ENCODE peak calls at places on chromosomes 2 and 18, in five cellular contexts. X is IMR-90, J is GM12878, W is K562, U is HepG2. M is an unnamed sample.

GRCh38 chr18:54961016-54961423 is 1.8 kb upstream of the CCDC68 start:
- DNase-seq in X (peak; percentile 88), J (no peak), W (no peak), U (no peak), M (no peak)

GRCh38 chr2:148967484-148967883 is 71.0 kb upstream of the LYPD6B start:
- DNase-seq in X (peak; percentile 5), J (no peak), W (no peak), U (no peak), M (no peak)

GRCh38 chr2:110804915-110805314 is 72.5 kb downstream of the ACOXL start:
- DNase-seq in X (no peak), J (peak; percentile 66), W (no peak), U (no peak), M (no peak)

GRCh38 chr18:9701604-9702324 is 6.3 kb upstream of the RAB31 start:
- DNase-seq in X (no peak), J (no peak), W (no peak), U (no peak), M (no peak)

GRCh38 chr2:188089896-188090295 is 201.8 kb upstream of the GULP1 start:
- DNase-seq in X (peak; percentile 29), J (no peak), W (no peak), U (no peak), M (no peak)

GRCh38 chr2:12289105-12289802 is 427.5 kb upstream of the TRIB2 start:
- DNase-seq in X (no peak), J (no peak), W (no peak), U (no peak), M (no peak)

GRCh38 chr18:26617151-26617554 is 68.8 kb upstream of the KCTD1 start:
- DNase-seq in X (peak; percentile 90), J (no peak), W (no peak), U (peak; percentile 25), M (no peak)

GRCh38 chr2:225100856-225101294 is 58.6 kb upstream of the DOCK10 start:
- DNase-seq in X (peak; percentile 97), J (no peak), W (no peak), U (no peak), M (no peak)

GRCh38 chr2:97851172-97851571 is 137.8 kb downstream of the ZAP70 start:
- DNase-seq in X (no peak), J (no peak), W (no peak), U (no peak), M (no peak)
- TF ChIP-seq MXI1 in X (no peak), J (no peak), W (no peak), U (no peak), M (no peak)

GRCh38 chr2:160054984-160055725 is 7.3 kb downstream of the PLA2R1 start:
- DNase-seq in X (no peak), J (no peak), W (no peak), U (no peak), M (no peak)
- TF ChIP-seq RFX5 in X (no peak), J (no peak), W (no peak), U (no peak), M (no peak)

DNA sequence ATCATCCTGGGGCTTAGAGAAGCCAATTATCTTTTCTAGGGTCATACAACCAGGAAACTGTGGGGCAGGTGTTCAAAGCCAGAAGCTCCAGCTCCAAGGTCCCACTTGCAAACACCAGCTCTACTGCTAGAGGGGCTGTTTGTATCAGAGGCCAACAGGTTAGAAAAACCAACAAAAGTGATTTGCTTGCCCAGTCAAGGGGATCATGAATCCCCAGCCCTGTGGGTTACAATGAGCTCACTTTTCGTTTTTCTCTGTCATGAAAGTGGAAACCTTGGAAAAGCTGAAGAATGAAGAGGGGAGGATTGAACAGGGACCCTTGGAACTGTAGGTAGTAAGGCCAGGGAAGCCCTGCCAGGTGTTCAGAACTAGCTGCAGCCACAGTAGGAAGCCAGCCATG is 119.2 kb downstream of the SPP2 start:
- DNase-seq in X (no peak), J (no peak), W (no peak), U (no peak), M (no peak)
- TF ChIP-seq MXI1 in X (no peak), J (no peak), W (no peak), U (no peak), M (no peak)

GRCh38 chr2:145100301-145100700 is 580.4 kb upstream of the ZEB2 start:
- DNase-seq in X (no peak), J (no peak), W (no peak), U (no peak), M (no peak)

GRCh38 chr2:145094353-145094752 is 574.4 kb upstream of the ZEB2 start:
- DNase-seq in X (peak; percentile 46), J (no peak), W (no peak), U (no peak), M (no peak)

GRCh38 chr2:145096582-145096981 is 576.7 kb upstream of the ZEB2 start:
- DNase-seq in X (peak; percentile 77), J (no peak), W (peak; percentile 7), U (no peak), M (no peak)

GRCh38 chr2:145091967-145092366 is 572.0 kb upstream of the ZEB2 start:
- DNase-seq in X (peak; percentile 28), J (no peak), W (no peak), U (no peak), M (no peak)

GRCh38 chr2:145095641-145096435 is 575.9 kb upstream of the ZEB2 start:
- DNase-seq in X (peak; percentile 93), J (no peak), W (no peak), U (no peak), M (no peak)
- TF ChIP-seq RFX5 in X (no peak), J (no peak), W (no peak), U (no peak), M (no peak)

GRCh38 chr2:236555486-236555885 is 14.1 kb upstream of the ACKR3 start:
- DNase-seq in X (no peak), J (no peak), W (no peak), U (no peak), M (no peak)
- TF ChIP-seq MXI1 in X (no peak), J (no peak), W (no peak), U (no peak), M (no peak)

GRCh38 chr18:77133051-77133919 is 702 bp upstream of the MBP start:
- DNase-seq in X (no peak), J (no peak), W (no peak), U (no peak), M (no peak)
- TF ChIP-seq RFX5 in X (no peak), J (no peak), W (no peak), U (no peak), M (no peak)

GRCh38 chr2:180707867-180708205 is 272.6 kb upstream of the UBE2E3 start:
- DNase-seq in X (peak; percentile 92), J (no peak), W (no peak), U (peak; percentile 4), M (no peak)

GRCh38 chr2:180705122-180705521 is 275.3 kb upstream of the UBE2E3 start:
- DNase-seq in X (peak; percentile 72), J (no peak), W (no peak), U (no peak), M (no peak)

GRCh38 chr2:180705551-180705950 is 274.9 kb upstream of the UBE2E3 start:
- DNase-seq in X (peak; percentile 25), J (no peak), W (no peak), U (no peak), M (no peak)

GRCh38 chr2:180707175-180707866 is 273.1 kb upstream of the UBE2E3 start:
- DNase-seq in X (no peak), J (no peak), W (no peak), U (no peak), M (no peak)

DNA sequence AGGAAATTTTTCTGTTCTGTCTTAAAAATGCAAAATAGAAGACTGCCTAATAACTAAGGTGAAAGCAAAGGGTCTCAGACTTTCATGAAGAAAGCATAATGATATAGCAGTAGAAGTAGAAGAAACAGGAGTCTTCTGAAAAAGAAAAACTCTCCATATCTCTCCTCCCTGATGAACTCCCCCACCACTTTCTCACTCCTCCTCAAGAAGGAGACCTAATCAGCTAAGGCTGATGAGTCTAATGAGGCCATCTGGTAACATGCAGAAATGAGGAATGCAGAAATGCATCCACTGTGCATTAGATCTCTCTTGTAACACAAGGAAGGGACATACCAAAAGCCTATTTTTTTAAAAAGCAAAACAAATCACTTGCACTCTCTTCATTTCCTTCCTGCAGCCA is 273.7 kb upstream of the UBE2E3 start:
- DNase-seq in X (no peak), J (no peak), W (peak; percentile 10), U (no peak), M (no peak)
- TF ChIP-seq MXI1 in X (no peak), J (no peak), W (no peak), U (no peak), M (no peak)

GRCh38 chr18:22332590-22332989 is 85.1 kb downstream of the CTAGE1 start:
- DNase-seq in X (no peak), J (no peak), W (peak; percentile 55), U (peak; percentile 5), M (no peak)
- TF ChIP-seq RFX5 in X (no peak), J (no peak), W (no peak), U (no peak), M (no peak)

GRCh38 chr2:132272713-132273112 is 111.0 kb upstream of the ANKRD30BL start:
- DNase-seq in X (no peak), J (no peak), W (no peak), U (no peak), M (no peak)

GRCh38 chr2:132270255-132270654 is 108.5 kb upstream of the ANKRD30BL start:
- DNase-seq in X (no peak), J (no peak), W (no peak), U (no peak), M (no peak)

GRCh38 chr2:132270981-132271546 is 109.3 kb upstream of the ANKRD30BL start:
- DNase-seq in X (no peak), J (no peak), W (no peak), U (no peak), M (no peak)

DNA sequence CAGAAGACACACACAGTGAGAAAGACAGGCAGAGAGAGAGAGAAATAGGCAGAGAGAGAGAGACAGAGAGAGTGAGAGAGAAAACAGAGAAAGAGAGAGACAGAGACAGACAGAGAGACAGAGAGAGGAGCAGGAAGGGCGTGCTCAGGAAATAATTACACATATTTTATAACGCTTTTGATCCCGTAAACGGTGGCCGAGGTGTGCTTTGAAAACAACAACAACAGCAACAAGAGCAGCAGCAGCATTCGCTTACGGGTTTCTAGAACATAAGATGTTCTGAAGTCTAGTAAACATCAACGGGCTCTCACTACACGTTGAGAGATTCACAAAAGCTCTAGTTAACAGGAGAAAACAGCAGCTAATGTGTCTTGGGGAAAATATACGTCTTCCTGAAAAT is 105.6 kb upstream of the ANKRD30BL start:
- DNase-seq in X (no peak), J (no peak), W (no peak), U (no peak), M (no peak)
- TF ChIP-seq MXI1 in X (no peak), J (no peak), W (no peak), U (no peak), M (no peak)

GRCh38 chr2:16281451-16282330 is 341.3 kb downstream of the MYCN start:
- DNase-seq in X (no peak), J (no peak), W (peak; percentile 42), U (peak; percentile 41), M (peak; percentile 61)
- TF ChIP-seq RFX5 in X (no peak), J (no peak), W (no peak), U (no peak), M (no peak)